ENCODE peak calls at places on chromosomes 7 and 10, in eight cellular contexts. X is NCI-H460; A is AG04450; E is activated CD4-positive, alpha-beta T cell treated with anti-CD3 and anti-CD28 coated beads for 4 hours; V is GM06990; P is stimulated activated naive CD8-positive, alpha-beta T cell treated with anti-CD3 and anti-CD28 coated beads, Interleukin-15, Interleukin-2, amounts not matched to agents 100 U/mL and 50 U/mL, for 24 hours; M is HS-27A; U is activated CD8-positive, alpha-beta memory T cell treated with anti-CD3 and anti-CD28 coated beads for 24 hours. H is an unnamed sample.

GRCh38 chr10:73908853-73909611 is 1.9 kb upstream of the PLAU start:
- DNase-seq in M (no peak), A (peak), U (peak), X (peak), E (peak), P (peak), V (peak), H (no peak)

GRCh38 chr10:119942973-119943372 is 50.4 kb downstream of the SEC23IP start:
- DNase-seq in U (no peak), V (no peak), M (no peak), A (no peak), E (no peak), X (no peak), P (no peak), H (no peak)

GRCh38 chr10:327889-328809 is 192.9 kb downstream of the ZMYND11 start:
- DNase-seq in U (peak), M (no peak), X (no peak), A (no peak), P (no peak), V (no peak), E (no peak), H (no peak)

GRCh38 chr10:49395741-49396665 is at the start of gene DRGX:
- DNase-seq in M (no peak), E (no peak), X (no peak), A (no peak), U (no peak), P (no peak), V (no peak), H (no peak)

GRCh38 chr7:13144622-13145021 is 457.2 kb downstream of the ARL4A start:
- DNase-seq in A (peak), M (no peak), V (no peak), P (no peak), X (no peak), U (no peak), E (no peak), H (no peak)

GRCh38 chr10:83127942-83128575 is 1011.2 kb upstream of the GHITM start:
- DNase-seq in P (no peak), E (no peak), U (no peak), A (no peak), M (no peak), V (no peak), X (no peak), H (no peak)

GRCh38 chr10:45383682-45384320 is 9.8 kb downstream of the ALOX5 start:
- DNase-seq in U (no peak), M (no peak), V (no peak), X (no peak), A (no peak), E (no peak), P (no peak), H (no peak)

GRCh38 chr7:105450177-105450861 is 61.6 kb upstream of the SRPK2 start:
- DNase-seq in V (no peak), A (no peak), U (no peak), X (no peak), P (no peak), E (no peak), M (no peak), H (no peak)

GRCh38 chr10:103153765-103154197 is 39.3 kb downstream of the NT5C2 start:
- DNase-seq in E (no peak), P (no peak), A (no peak), V (no peak), X (peak), U (no peak), M (no peak), H (no peak)

GRCh38 chr10:50788951-50789904 is 49.5 kb downstream of the ASAH2B start:
- DNase-seq in P (no peak), V (no peak), M (peak), E (no peak), U (no peak), X (peak), A (peak), H (no peak)

GRCh38 chr7:155979994-155980393 is 167.7 kb upstream of the SHH start:
- DNase-seq in P (no peak), U (peak), V (no peak), A (no peak), M (no peak), E (no peak), X (no peak), H (no peak)

GRCh38 chr7:101560856-101561255 is 68.2 kb downstream of the MYL10 start:
- DNase-seq in P (no peak), E (no peak), V (no peak), X (no peak), U (no peak), M (no peak), A (no peak), H (no peak)

GRCh38 chr10:381805-382204 is 246.6 kb downstream of the ZMYND11 start:
- DNase-seq in E (no peak), P (peak), A (no peak), M (no peak), U (no peak), X (no peak), V (no peak), H (no peak)

GRCh38 chr7:148260605-148261004 is 330.0 kb upstream of the C7orf33 start:
- DNase-seq in U (no peak), M (no peak), V (no peak), X (no peak), P (no peak), A (no peak), E (no peak), H (no peak)

GRCh38 chr7:80218723-80219122 is 84.1 kb downstream of the GNAI1 start:
- DNase-seq in X (peak), E (no peak), V (no peak), M (peak), P (no peak), U (no peak), A (peak), H (no peak)

GRCh38 chr10:50538473-50539398 is 85.0 kb downstream of the SGMS1 start:
- DNase-seq in P (no peak), V (peak), U (no peak), E (no peak), M (no peak), X (no peak), A (no peak), H (no peak)